ENCODE peak calls at places on chromosomes 3 and 15, in ten cellular contexts. D is A549; X is RWPE1; M is progenitor cell of endocrine pancreas; Z is uterus; F is Panc1; U is H9; E is heart right ventricle; R is ascending aorta; S is CD8-positive, alpha-beta T cell. W is an unnamed sample.

GRCh38 chr3:38210141-38210757 is 44.9 kb downstream of the OXSR1 start:
- DNase-seq in D (no peak), X (no peak), M (no peak), Z (no peak), F (no peak), U (no peak), E (no peak), R (no peak), S (no peak), W (no peak)

GRCh38 chr3:172280406-172281051 is 167.7 kb downstream of the GHSR start:
- DNase-seq in D (no peak), X (peak), M (no peak), Z (no peak), F (no peak), U (no peak), E (no peak), R (no peak), S (no peak), W (no peak)

GRCh38 chr15:80424381-80424780 is 20.2 kb downstream of the ARNT2 start:
- DNase-seq in D (no peak), X (no peak), M (no peak), Z (no peak), F (no peak), U (no peak), E (no peak), R (no peak), S (no peak), W (no peak)

GRCh38 chr3:131692356-131692755 is 189.6 kb upstream of the MRPL3 start:
- DNase-seq in D (no peak), X (no peak), M (no peak), Z (no peak), F (no peak), U (no peak), E (no peak), R (no peak), S (no peak), W (no peak)

GRCh38 chr3:173709026-173709425 is 311.5 kb downstream of the NLGN1 start:
- DNase-seq in D (no peak), X (no peak), M (no peak), Z (no peak), F (no peak), U (no peak), E (no peak), R (no peak), S (no peak), W (no peak)

GRCh38 chr15:65377976-65378366 is at the start of gene IGDCC3:
- DNase-seq in D (no peak), X (no peak), M (peak), Z (no peak), F (no peak), U (peak), E (no peak), R (no peak), S (no peak), W (peak)

GRCh38 chr15:42693942-42694341 is 43.0 kb downstream of the CDAN1 start:
- DNase-seq in D (no peak), X (no peak), M (no peak), Z (no peak), F (no peak), U (no peak), E (no peak), R (no peak), S (no peak), W (no peak)

GRCh38 chr3:31875437-31875836 is 105.6 kb downstream of the OSBPL10 start:
- DNase-seq in D (no peak), X (no peak), M (no peak), Z (no peak), F (no peak), U (no peak), E (no peak), R (no peak), S (no peak), W (no peak)

GRCh38 chr15:63596666-63597032 is 538 bp upstream of the FBXL22 start:
- DNase-seq in D (no peak), X (no peak), M (no peak), Z (no peak), F (no peak), U (peak), E (no peak), R (no peak), S (no peak), W (no peak)

GRCh38 chr3:100057716-100058575 is 56.4 kb downstream of the FILIP1L start:
- DNase-seq in D (no peak), X (no peak), M (no peak), Z (no peak), F (no peak), U (no peak), E (no peak), R (no peak), S (no peak), W (no peak)

GRCh38 chr15:92226020-92226612 is 167.6 kb upstream of the ST8SIA2 start:
- DNase-seq in D (no peak), X (no peak), M (no peak), Z (no peak), F (no peak), U (peak), E (no peak), R (no peak), S (no peak), W (peak)

GRCh38 chr15:94584833-94585244 is 353.5 kb downstream of the MCTP2 start:
- DNase-seq in D (no peak), X (no peak), M (no peak), Z (no peak), F (no peak), U (no peak), E (no peak), R (no peak), S (peak), W (peak)

GRCh38 chr3:125231895-125232294 is 19.3 kb upstream of the SLC12A8 start:
- DNase-seq in D (no peak), X (peak), M (no peak), Z (no peak), F (no peak), U (no peak), E (no peak), R (no peak), S (no peak), W (no peak)

GRCh38 chr3:8542190-8542980 is 40.8 kb downstream of the LMCD1 start:
- DNase-seq in D (no peak), X (no peak), M (no peak), Z (no peak), F (no peak), U (no peak), E (no peak), R (no peak), S (no peak), W (no peak)

GRCh38 chr15:65766422-65767263 is 25.4 kb downstream of the DENND4A start:
- DNase-seq in D (no peak), X (no peak), M (no peak), Z (no peak), F (no peak), U (no peak), E (no peak), R (no peak), S (no peak), W (no peak)

GRCh38 chr3:60301142-60301541 is 950.1 kb downstream of the FHIT start:
- DNase-seq in D (no peak), X (peak), M (no peak), Z (no peak), F (no peak), U (no peak), E (no peak), R (no peak), S (no peak), W (no peak)

GRCh38 chr3:73827658-73828313 is 203.0 kb upstream of the PDZRN3 start:
- DNase-seq in D (no peak), X (no peak), M (no peak), Z (no peak), F (no peak), U (no peak), E (no peak), R (no peak), S (no peak), W (no peak)

GRCh38 chr15:56971571-56971970 is 53.1 kb downstream of the TCF12 start:
- DNase-seq in D (no peak), X (no peak), M (no peak), Z (no peak), F (no peak), U (no peak), E (no peak), R (no peak), S (no peak), W (no peak)

GRCh38 chr15:69145694-69146492 is 14.5 kb upstream of the GLCE start:
- DNase-seq in D (no peak), X (no peak), M (no peak), Z (no peak), F (no peak), U (no peak), E (no peak), R (no peak), S (no peak), W (no peak)

GRCh38 chr15:31171731-31172130 is 70.2 kb upstream of the TRPM1 start:
- DNase-seq in D (no peak), X (no peak), M (no peak), Z (no peak), F (no peak), U (no peak), E (no peak), R (no peak), S (no peak), W (no peak)

GRCh38 chr3:156801746-156802145 is 24.4 kb upstream of the LEKR1 start:
- DNase-seq in D (no peak), X (no peak), M (no peak), Z (no peak), F (no peak), U (no peak), E (no peak), R (no peak), S (no peak), W (no peak)

GRCh38 chr3:21059409-21059808 is 691.6 kb downstream of the ZNF385D start:
- DNase-seq in D (no peak), X (no peak), M (no peak), Z (no peak), F (no peak), U (no peak), E (no peak), R (no peak), S (no peak), W (no peak)

GRCh38 chr15:51099185-51099584 is 4.5 kb upstream of the TNFAIP8L3 start:
- DNase-seq in D (no peak), X (no peak), M (no peak), Z (no peak), F (no peak), U (no peak), E (no peak), R (no peak), S (no peak), W (no peak)

GRCh38 chr3:139988472-139988871 is 53.5 kb downstream of the CLSTN2 start:
- DNase-seq in D (no peak), X (no peak), M (no peak), Z (no peak), F (no peak), U (peak), E (no peak), R (no peak), S (no peak), W (no peak)

GRCh38 chr3:193211984-193212383 is 29.0 kb upstream of the PLAAT1 start:
- DNase-seq in D (no peak), X (no peak), M (no peak), Z (no peak), F (no peak), U (no peak), E (no peak), R (no peak), S (no peak), W (no peak)

GRCh38 chr3:171225698-171226097 is 199.2 kb upstream of the SLC2A2 start:
- DNase-seq in D (no peak), X (no peak), M (no peak), Z (no peak), F (no peak), U (no peak), E (no peak), R (no peak), S (no peak), W (no peak)

GRCh38 chr15:90414408-90415028 is 26.5 kb downstream of the IQGAP1 start:
- DNase-seq in D (no peak), X (peak), M (no peak), Z (no peak), F (no peak), U (no peak), E (no peak), R (no peak), S (no peak), W (no peak)

GRCh38 chr15:92625297-92625980 is 30.1 kb downstream of the FAM174B start:
- DNase-seq in D (no peak), X (no peak), M (no peak), Z (no peak), F (no peak), U (no peak), E (no peak), R (no peak), S (no peak), W (no peak)

GRCh38 chr15:26970712-26971210 is at the start of gene GABRG3:
- DNase-seq in D (peak), X (no peak), M (peak), Z (no peak), F (no peak), U (peak), E (no peak), R (no peak), S (no peak), W (peak)

DNA sequence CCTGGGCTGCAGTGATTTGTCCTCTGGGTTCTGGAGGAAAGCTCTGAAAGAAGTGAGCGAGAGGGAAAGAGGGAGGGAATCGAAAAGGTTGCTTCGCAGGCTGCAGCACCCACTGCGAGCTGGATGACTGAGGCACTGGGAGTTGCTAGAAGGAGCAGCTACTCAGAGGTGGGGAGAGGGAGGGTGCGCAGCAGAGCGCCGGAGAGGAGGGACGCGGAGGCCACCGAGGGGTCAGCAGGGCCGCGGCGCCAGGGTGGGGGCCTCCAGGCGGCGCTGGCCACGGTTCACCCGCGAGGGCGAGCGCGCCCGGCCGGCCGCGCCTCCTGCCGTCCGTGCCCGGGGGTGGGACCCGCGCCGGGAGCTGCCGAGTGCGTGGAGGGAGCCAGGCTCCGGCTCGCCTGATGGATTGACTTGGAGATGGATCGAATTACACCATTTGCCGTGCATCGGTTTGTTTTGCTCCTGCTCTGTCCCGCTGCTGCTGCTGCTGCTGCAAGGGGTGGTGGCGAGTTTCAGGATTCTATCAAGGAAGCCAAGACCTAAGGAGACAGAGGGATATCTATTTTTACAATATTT is at the start of gene SEMA6D:
- DNase-seq in D (peak), X (peak), M (peak), Z (peak), F (no peak), U (peak), E (peak), R (no peak), S (no peak), W (peak)
- TF ChIP-seq CTCF in D (no peak), X (peak), M (peak), Z (peak), F (peak), U (peak), E (peak), R (peak), S (no peak), W (peak)

DNA sequence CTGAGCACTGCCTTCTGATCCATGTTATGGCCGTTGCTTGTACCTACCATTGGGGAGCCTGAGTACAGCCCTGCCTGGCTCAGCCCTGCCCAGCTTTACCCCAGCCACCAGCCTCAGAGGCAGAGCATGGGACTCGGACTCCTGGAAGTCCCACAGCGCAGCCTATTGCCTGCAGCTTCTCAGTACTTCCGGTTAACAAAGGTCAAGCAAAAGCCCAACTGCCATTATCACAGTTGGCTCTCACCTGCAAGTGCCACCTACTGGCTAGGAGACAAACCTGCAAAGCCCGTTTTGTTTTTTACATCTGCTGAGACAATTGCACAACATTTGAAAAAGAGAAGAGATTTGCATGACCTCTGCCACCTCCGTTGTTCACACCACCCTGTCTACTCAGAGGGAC is 1081.7 kb downstream of the NAALADL2 start:
- DNase-seq in D (no peak), X (no peak), M (no peak), Z (no peak), F (no peak), U (peak), E (no peak), R (no peak), S (no peak), W (no peak)
- TF ChIP-seq CTCF in D (no peak), X (no peak), M (no peak), Z (no peak), F (peak), U (peak), E (no peak), R (no peak), S (no peak), W (no peak)

GRCh38 chr15:62059108-62059817 is 984 bp downstream of the VPS13C start:
- DNase-seq in D (peak), X (no peak), M (no peak), Z (no peak), F (no peak), U (no peak), E (no peak), R (no peak), S (no peak), W (no peak)
- TF ChIP-seq CTCF in D (no peak), X (peak), M (peak), Z (no peak), F (no peak), U (peak), E (peak), R (no peak), S (no peak), W (no peak)

GRCh38 chr15:52221730-52222129 is 30.5 kb upstream of the GNB5 start:
- DNase-seq in D (no peak), X (no peak), M (no peak), Z (no peak), F (no peak), U (no peak), E (no peak), R (no peak), S (no peak), W (no peak)

GRCh38 chr15:52224211-52224610 is 33.0 kb upstream of the GNB5 start:
- DNase-seq in D (no peak), X (no peak), M (no peak), Z (no peak), F (no peak), U (no peak), E (no peak), R (no peak), S (no peak), W (no peak)

GRCh38 chr15:52220251-52220650 is 29.1 kb upstream of the GNB5 start:
- DNase-seq in D (no peak), X (no peak), M (no peak), Z (no peak), F (no peak), U (no peak), E (no peak), R (no peak), S (no peak), W (no peak)

GRCh38 chr15:52218816-52219215 is 27.6 kb upstream of the GNB5 start:
- DNase-seq in D (no peak), X (no peak), M (no peak), Z (no peak), F (no peak), U (no peak), E (no peak), R (no peak), S (no peak), W (no peak)

DNA sequence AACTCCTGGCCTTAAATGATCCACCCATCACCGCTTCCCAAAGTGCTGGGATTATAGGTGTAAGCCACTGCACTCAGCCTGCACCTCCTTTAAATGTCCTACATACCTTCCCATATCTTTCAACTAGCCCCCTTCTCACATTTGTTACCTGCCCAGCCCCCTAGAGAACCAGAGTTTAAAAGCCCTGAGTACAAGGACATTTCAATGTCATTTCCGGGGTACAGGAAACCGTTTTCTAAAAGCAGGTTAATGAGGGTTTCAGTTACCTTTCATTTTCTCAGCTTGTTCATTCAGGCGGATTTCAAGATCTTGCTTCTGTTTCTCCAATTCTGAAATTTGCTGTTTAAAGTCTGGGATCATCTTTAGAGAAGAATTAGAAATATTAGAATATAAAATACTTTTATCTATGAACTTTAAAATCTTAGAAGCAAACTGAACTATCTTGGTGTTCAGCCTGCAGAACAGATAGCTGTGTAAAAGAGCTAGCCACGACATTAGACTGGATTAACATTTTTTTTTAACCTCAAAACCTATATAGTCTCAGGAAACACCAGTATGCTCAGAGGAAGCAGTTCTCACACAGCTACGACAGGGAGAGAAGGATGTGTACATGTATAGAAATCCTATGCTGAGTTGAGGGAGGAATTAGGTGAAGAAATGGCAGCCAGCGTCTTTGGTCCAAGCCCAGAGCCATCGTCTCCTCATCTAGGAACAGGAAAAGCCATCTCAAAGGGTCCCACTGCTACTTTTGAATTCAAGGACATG is 29.9 kb upstream of the GNB5 start:
- DNase-seq in D (no peak), X (no peak), M (no peak), Z (no peak), F (no peak), U (no peak), E (no peak), R (no peak), S (no peak), W (no peak)
- TF ChIP-seq CTCF in D (no peak), X (no peak), M (no peak), Z (no peak), F (no peak), U (no peak), E (no peak), R (no peak), S (no peak), W (no peak)

GRCh38 chr3:26963356-26963742 is 340.8 kb downstream of the LRRC3B start:
- DNase-seq in D (no peak), X (no peak), M (no peak), Z (no peak), F (no peak), U (no peak), E (no peak), R (no peak), S (no peak), W (no peak)
- TF ChIP-seq CTCF in D (no peak), X (peak), M (peak), Z (no peak), F (peak), U (peak), E (no peak), R (no peak), S (no peak), W (peak)